ENCODE peak calls at places on chromosome 4, in four cellular contexts. C is CD4-positive, alpha-beta T cell; I is endodermal cell; G is CD8-positive, alpha-beta T cell. O is an unnamed sample.

GRCh38 chr4:187961961-187962360 is 33.6 kb upstream of the ZFP42 start:
- DNase-seq in C (no peak), I (no peak), G (no peak), O (no peak)

GRCh38 chr4:6123541-6123940 is 76.8 kb downstream of the JAKMIP1 start:
- DNase-seq in C (no peak), I (peak; percentile 64), G (no peak), O (no peak)

GRCh38 chr4:74038161-74039064 is at the start of gene CXCL3:
- DNase-seq in C (no peak), I (peak; percentile 89), G (no peak), O (peak; percentile 76)

GRCh38 chr4:147590249-147590920 is 26.8 kb upstream of the TMEM184C start:
- DNase-seq in C (no peak), I (peak; percentile 88), G (no peak), O (peak; percentile 73)

GRCh38 chr4:52750819-52751348 is 341 bp downstream of the ERVMER34-1 start:
- DNase-seq in C (no peak), I (no peak), G (no peak), O (no peak)

GRCh38 chr4:100076753-100077152 is 113.5 kb downstream of the DDIT4L start:
- DNase-seq in C (no peak), I (no peak), G (no peak), O (no peak)

GRCh38 chr4:78652282-78652876 is 100.8 kb downstream of the ANXA3 start:
- DNase-seq in C (no peak), I (no peak), G (no peak), O (no peak)

GRCh38 chr4:41052287-41052686 is 162.1 kb downstream of the APBB2 start:
- DNase-seq in C (no peak), I (no peak), G (no peak), O (no peak)

GRCh38 chr4:142379277-142380051 is 466.6 kb downstream of the INPP4B start:
- DNase-seq in C (no peak), I (peak; percentile 59), G (no peak), O (no peak)

GRCh38 chr4:158964114-158964727 is 138.7 kb upstream of the RAPGEF2 start:
- DNase-seq in C (no peak), I (no peak), G (no peak), O (no peak)

GRCh38 chr4:163679189-163679588 is 184.7 kb downstream of the TMA16 start:
- DNase-seq in C (no peak), I (no peak), G (no peak), O (peak; percentile 19)

GRCh38 chr4:184444953-184445309 is 29.4 kb downstream of the IRF2 start:
- DNase-seq in C (no peak), I (no peak), G (no peak), O (no peak)

GRCh38 chr4:74838746-74839370 is 44.5 kb upstream of the BTC start:
- DNase-seq in C (no peak), I (no peak), G (no peak), O (no peak)

GRCh38 chr4:98496446-98496845 is 162.0 kb downstream of the TSPAN5 start:
- DNase-seq in C (no peak), I (no peak), G (no peak), O (no peak)

GRCh38 chr4:159370316-159370715 is 267.4 kb downstream of the RAPGEF2 start:
- DNase-seq in C (no peak), I (no peak), G (no peak), O (no peak)

GRCh38 chr4:57109847-57110634 is at the start of gene IGFBP7:
- DNase-seq in C (no peak), I (peak; percentile 71), G (no peak), O (peak; percentile 9)

GRCh38 chr4:128517739-128518510 is 230.3 kb upstream of the PGRMC2 start:
- DNase-seq in C (no peak), I (peak; percentile 62), G (no peak), O (no peak)

GRCh38 chr4:172786039-172786792 is 382.4 kb upstream of the GALNT7 start:
- DNase-seq in C (no peak), I (no peak), G (no peak), O (no peak)

GRCh38 chr4:79613269-79613995 is 205.4 kb upstream of the GK2 start:
- DNase-seq in C (no peak), I (no peak), G (no peak), O (no peak)

GRCh38 chr4:61200991-61201526 is 933 bp downstream of the ADGRL3 start:
- DNase-seq in C (no peak), I (peak; percentile 78), G (no peak), O (peak; percentile 26)

GRCh38 chr4:113826431-113826830 is 64.9 kb upstream of the CAMK2D start:
- DNase-seq in C (no peak), I (no peak), G (no peak), O (no peak)

GRCh38 chr4:186161138-186161537 is 30.2 kb upstream of the CYP4V2 start:
- DNase-seq in C (no peak), I (no peak), G (no peak), O (no peak)

GRCh38 chr4:73620115-73620792 is at the start of gene RASSF6:
- DNase-seq in C (no peak), I (peak; percentile 95), G (no peak), O (peak; percentile 66)

GRCh38 chr4:180356766-180357165 is 1886.4 kb upstream of the TENM3 start:
- DNase-seq in C (no peak), I (no peak), G (no peak), O (no peak)

GRCh38 chr4:143581331-143581961 is 67.9 kb downstream of the SMARCA5 start:
- DNase-seq in C (no peak), I (peak; percentile 85), G (no peak), O (peak; percentile 68)

GRCh38 chr4:22969314-22969896 is 276.7 kb downstream of the GBA3 start:
- DNase-seq in C (no peak), I (no peak), G (no peak), O (no peak)

GRCh38 chr4:181162266-181163063 is 1080.7 kb upstream of the TENM3 start:
- DNase-seq in C (no peak), I (no peak), G (no peak), O (no peak)

GRCh38 chr4:141002323-141002805 is 130.9 kb downstream of the RNF150 start:
- DNase-seq in C (no peak), I (no peak), G (no peak), O (peak; percentile 53)

GRCh38 chr4:67909910-67910905 is 26.4 kb upstream of the TMPRSS11D start:
- DNase-seq in C (no peak), I (no peak), G (no peak), O (no peak)

GRCh38 chr4:61556277-61556676 is 356.2 kb downstream of the ADGRL3 start:
- DNase-seq in C (no peak), I (no peak), G (no peak), O (no peak)

DNA sequence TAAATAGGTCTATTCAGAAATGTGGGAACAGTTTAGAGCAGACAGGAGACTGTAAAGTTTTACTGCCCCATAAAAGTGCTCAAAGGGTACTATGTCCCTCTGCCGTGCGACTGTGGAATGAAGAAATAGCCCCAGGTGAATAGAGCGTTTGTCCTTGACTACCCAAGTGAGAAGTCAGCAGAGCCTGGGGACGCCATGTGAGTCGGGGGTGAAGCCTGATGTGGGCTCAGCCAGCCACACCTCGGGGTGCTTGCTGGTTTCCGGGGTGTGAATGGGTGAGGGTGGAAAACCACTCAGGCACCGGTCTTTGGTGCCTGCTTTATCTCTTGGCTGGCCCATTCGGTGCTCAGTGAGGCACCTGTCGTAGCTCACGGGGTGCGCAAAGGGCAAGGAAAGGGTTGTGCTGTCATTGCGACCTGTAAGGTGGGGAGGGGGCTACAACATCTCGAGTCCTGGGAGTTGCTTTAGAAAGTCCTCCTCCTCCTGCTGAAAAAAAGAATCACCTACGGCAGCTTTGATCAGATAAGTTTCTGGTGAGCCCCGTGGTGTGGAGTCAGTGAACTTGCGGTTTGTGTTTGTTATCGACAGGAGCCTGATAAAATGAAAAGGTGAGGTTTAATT is 895 bp downstream of the TRIM2 start:
- DNase-seq in C (peak; percentile 23), I (peak; percentile 83), G (peak; percentile 23), O (no peak)
- TF ChIP-seq CTCF in C (no peak), I (peak; percentile 58), G (no peak), O (no peak)

GRCh38 chr4:145507636-145508035 is 26.0 kb downstream of the SMAD1 start:
- DNase-seq in C (no peak), I (no peak), G (no peak), O (no peak)

GRCh38 chr4:145511913-145512522 is 30.4 kb downstream of the SMAD1 start:
- DNase-seq in C (no peak), I (no peak), G (no peak), O (no peak)

DNA sequence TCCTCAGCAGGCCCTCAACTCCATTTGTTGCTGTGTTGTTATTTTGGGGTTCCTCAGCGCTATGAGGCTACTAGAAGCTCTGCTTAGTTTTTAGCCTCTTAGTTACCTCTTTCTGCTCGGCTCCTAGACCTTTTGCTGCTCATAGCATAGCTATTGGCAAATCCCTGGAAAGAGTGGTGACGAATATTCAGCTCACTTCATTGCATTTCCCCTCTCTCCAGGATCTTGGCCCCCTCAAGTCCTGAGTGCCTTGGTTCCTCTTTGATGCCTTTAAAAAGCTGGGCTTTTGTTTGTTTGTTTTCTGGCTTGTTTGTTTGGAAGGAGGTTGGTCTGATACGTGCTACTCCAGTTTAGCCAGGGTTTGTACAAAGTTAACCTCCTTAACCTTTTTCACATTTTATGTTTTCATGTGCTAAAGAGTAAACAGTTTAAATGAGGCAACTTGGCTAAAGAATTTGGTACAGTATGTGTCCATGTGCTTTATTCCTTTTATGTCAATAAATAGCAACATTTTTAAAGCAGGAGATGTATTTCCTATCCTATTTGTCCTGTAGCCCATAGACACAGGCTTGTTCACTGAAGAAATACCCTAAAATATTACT is 31.5 kb downstream of the SMAD1 start:
- DNase-seq in C (no peak), I (no peak), G (no peak), O (no peak)
- H3K9me3 ChIP-seq in C (peaks cover 14% of the 10 kb centered on the region), I (peaks cover 28% of the 10 kb centered on the region), G (peaks cover 3% of the 10 kb centered on the region), O (peaks cover 2% of the 10 kb centered on the region)

GRCh38 chr4:86927843-86928395 is 6.9 kb upstream of the AFF1 start:
- DNase-seq in C (no peak), I (no peak), G (no peak), O (no peak)
- H3K27ac ChIP-seq in C (no peak overlapping the region), I (no peak overlapping the region), G (no peak overlapping the region), O (no peak overlapping the region)

DNA sequence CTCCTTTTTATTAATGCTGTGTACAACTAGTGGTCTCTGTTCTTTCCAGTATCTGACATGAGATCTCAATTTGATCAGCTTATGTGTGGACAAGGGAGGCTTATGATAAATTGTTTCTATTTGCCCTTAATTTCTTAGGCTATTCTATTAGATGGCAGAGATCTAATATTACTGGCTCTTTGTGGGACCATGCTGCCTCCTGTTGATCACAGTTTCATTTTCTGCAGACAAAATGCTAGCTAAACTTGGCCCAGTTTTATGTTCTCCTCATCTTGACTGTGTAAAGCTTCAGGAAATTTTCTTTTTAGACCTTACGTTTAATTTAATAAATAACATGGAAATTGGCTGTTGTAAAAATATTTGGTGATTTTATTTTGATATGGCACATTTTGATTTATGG is 627.1 kb upstream of the AADAT start:
- DNase-seq in C (no peak), I (no peak), G (no peak), O (no peak)
- TF ChIP-seq CTCF in C (no peak), I (peak; percentile 61), G (no peak), O (peak; percentile 22)

GRCh38 chr4:70915048-70915815 is 13.1 kb downstream of the MOB1B start:
- DNase-seq in C (no peak), I (no peak), G (no peak), O (no peak)
- H3K9me3 ChIP-seq in C (no peaks in the 10 kb centered on the region), I (peaks cover 10% of the 10 kb centered on the region), G (no peaks in the 10 kb centered on the region), O (peaks cover 2% of the 10 kb centered on the region)